ENCODE peak calls at places on chromosome 12, in six cellular contexts. Y is fibroblast of lung, M is heart right ventricle, J is neural progenitor cell, V is fibroblast of villous mesenchyme, H is astrocyte of the spinal cord. L is an unnamed sample.

GRCh38 chr12:15131462-15131861 is 89.8 kb downstream of the RERG start:
- DNase-seq in Y (peak; percentile 54), M (no peak), J (no peak), V (peak; percentile 16), H (peak; percentile 76), L (peak; percentile 53)

GRCh38 chr12:19850341-19851065 is 411.2 kb downstream of the AEBP2 start:
- DNase-seq in Y (peak; percentile 78), M (peak; percentile 29), J (no peak), V (peak; percentile 80), H (peak; percentile 72), L (peak; percentile 86)

GRCh38 chr12:110046451-110047187 is 1.7 kb downstream of the C12orf76 start:
- DNase-seq in Y (no peak), M (no peak), J (no peak), V (peak; percentile 49), H (no peak), L (no peak)

GRCh38 chr12:116456307-116456641 is 102.9 kb upstream of the MAP1LC3B2 start:
- DNase-seq in Y (no peak), M (no peak), J (no peak), V (no peak), H (peak; percentile 40), L (no peak)

GRCh38 chr12:125092108-125092871 is 27.1 kb downstream of the AACS start:
- DNase-seq in Y (no peak), M (no peak), J (no peak), V (peak; percentile 12), H (no peak), L (no peak)

GRCh38 chr12:64219135-64219534 is 3.0 kb downstream of the KICS2 start:
- DNase-seq in Y (no peak), M (no peak), J (no peak), V (no peak), H (no peak), L (no peak)

GRCh38 chr12:46261658-46262057 is 7.2 kb downstream of the SLC38A1 start:
- DNase-seq in Y (no peak), M (no peak), J (no peak), V (no peak), H (no peak), L (no peak)

GRCh38 chr12:127205781-127206535 is 1061.0 kb upstream of the TMEM132C start:
- DNase-seq in Y (no peak), M (no peak), J (no peak), V (no peak), H (no peak), L (no peak)

GRCh38 chr12:132471011-132471857 is 18.7 kb upstream of the FBRSL1 start:
- DNase-seq in Y (no peak), M (no peak), J (no peak), V (no peak), H (no peak), L (no peak)

GRCh38 chr12:82527165-82527780 is 159.4 kb upstream of the TMTC2 start:
- DNase-seq in Y (peak; percentile 56), M (peak; percentile 21), J (peak; percentile 71), V (peak; percentile 59), H (peak; percentile 69), L (peak; percentile 71)

GRCh38 chr12:95318071-95318545 is 100.5 kb downstream of the VEZT start:
- DNase-seq in Y (peak; percentile 85), M (no peak), J (no peak), V (peak; percentile 94), H (peak; percentile 92), L (peak; percentile 56)

GRCh38 chr12:3178671-3179413 is 101.7 kb downstream of the TSPAN9 start:
- DNase-seq in Y (no peak), M (no peak), J (no peak), V (no peak), H (no peak), L (no peak)

GRCh38 chr12:24898606-24899005 is 50.3 kb downstream of the BCAT1 start:
- DNase-seq in Y (no peak), M (no peak), J (no peak), V (no peak), H (no peak), L (no peak)

GRCh38 chr12:29176951-29177350 is 27.9 kb downstream of the FAR2 start:
- DNase-seq in Y (no peak), M (no peak), J (no peak), V (peak; percentile 35), H (peak; percentile 31), L (peak; percentile 4)

GRCh38 chr12:19273482-19274330 is 144.2 kb downstream of the PLEKHA5 start:
- DNase-seq in Y (peak; percentile 99), M (peak; percentile 71), J (no peak), V (peak; percentile 96), H (peak; percentile 97), L (peak; percentile 97)

GRCh38 chr12:25719505-25719904 is 166.4 kb upstream of the LMNTD1 start:
- DNase-seq in Y (peak; percentile 21), M (no peak), J (no peak), V (no peak), H (no peak), L (no peak)

GRCh38 chr12:131448254-131448795 is 262.6 kb upstream of the SFSWAP start:
- DNase-seq in Y (no peak), M (no peak), J (no peak), V (no peak), H (no peak), L (no peak)

GRCh38 chr12:15522574-15523187 is 200.4 kb downstream of the PTPRO start:
- DNase-seq in Y (peak; percentile 40), M (no peak), J (peak; percentile 55), V (peak; percentile 58), H (peak; percentile 56), L (peak; percentile 50)

GRCh38 chr12:5447329-5447728 is 15.4 kb downstream of the NTF3 start:
- DNase-seq in Y (no peak), M (no peak), J (no peak), V (no peak), H (no peak), L (no peak)

GRCh38 chr12:109770104-109770860 is 56.7 kb downstream of the FAM222A start:
- DNase-seq in Y (no peak), M (no peak), J (no peak), V (no peak), H (no peak), L (no peak)

GRCh38 chr12:64889434-64890216 is 65.2 kb downstream of the TBC1D30 start:
- DNase-seq in Y (peak; percentile 2), M (no peak), J (no peak), V (no peak), H (no peak), L (no peak)

GRCh38 chr12:3086729-3087323 is 9.6 kb downstream of the TSPAN9 start:
- DNase-seq in Y (no peak), M (no peak), J (no peak), V (no peak), H (no peak), L (no peak)

GRCh38 chr12:124906606-124907261 is 7.7 kb downstream of the UBC start:
- DNase-seq in Y (peak; percentile 85), M (peak; percentile 93), J (peak; percentile 90), V (peak; percentile 93), H (peak; percentile 92), L (peak; percentile 88)

GRCh38 chr12:54364413-54364812 is at the start of gene GPR84:
- DNase-seq in Y (no peak), M (no peak), J (no peak), V (no peak), H (no peak), L (no peak)
- TF ChIP-seq CTCF in Y (no peak), M (no peak), J (no peak), V (no peak), H (no peak), L (no peak)

GRCh38 chr12:67698711-67699603 is 50.4 kb downstream of the DYRK2 start:
- DNase-seq in Y (peak; percentile 67), M (no peak), J (no peak), V (peak; percentile 37), H (peak; percentile 50), L (peak; percentile 68)
- H3K4me3 ChIP-seq in Y (peak overlapping the region; percentile 64), M (no peak overlapping the region), J (no peak overlapping the region), V (peak overlapping the region; percentile 19), H (peak overlapping the region; percentile 3), L (peak overlapping the region; percentile 51)

GRCh38 chr12:49892732-49893317 is 10.9 kb downstream of the FAIM2 start:
- DNase-seq in Y (no peak), M (no peak), J (no peak), V (no peak), H (no peak), L (no peak)

GRCh38 chr12:49894754-49895153 is 8.9 kb downstream of the FAIM2 start:
- DNase-seq in Y (no peak), M (no peak), J (no peak), V (no peak), H (no peak), L (no peak)

GRCh38 chr12:49897276-49897675 is 6.4 kb downstream of the FAIM2 start:
- DNase-seq in Y (peak; percentile 9), M (no peak), J (no peak), V (no peak), H (no peak), L (no peak)

GRCh38 chr12:49893753-49894752 is 9.6 kb downstream of the FAIM2 start:
- DNase-seq in Y (peak; percentile 62), M (no peak), J (no peak), V (peak; percentile 29), H (peak; percentile 20), L (no peak)

DNA sequence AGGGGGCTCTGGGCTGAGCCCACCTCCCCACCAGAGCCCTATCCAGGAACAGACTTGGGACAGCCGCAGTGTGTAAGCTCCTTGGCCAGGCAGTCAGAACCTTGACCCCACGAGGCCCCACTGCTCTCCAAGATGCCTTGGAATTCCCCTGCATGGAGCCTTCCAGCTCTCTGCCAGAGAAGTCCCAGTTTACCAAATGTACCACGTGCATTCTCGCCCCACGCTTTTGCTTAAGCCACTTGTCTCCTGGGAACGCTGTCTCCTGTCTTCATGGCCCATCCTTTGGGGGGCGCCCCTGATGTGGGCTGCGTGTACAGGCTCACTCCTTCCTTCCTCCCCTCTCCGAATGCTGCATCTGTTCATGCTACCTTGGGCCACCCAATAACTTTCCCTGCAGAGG is 7.9 kb downstream of the FAIM2 start:
- DNase-seq in Y (no peak), M (no peak), J (no peak), V (no peak), H (no peak), L (no peak)
- TF ChIP-seq CTCF in Y (no peak), M (no peak), J (no peak), V (no peak), H (no peak), L (no peak)

DNA sequence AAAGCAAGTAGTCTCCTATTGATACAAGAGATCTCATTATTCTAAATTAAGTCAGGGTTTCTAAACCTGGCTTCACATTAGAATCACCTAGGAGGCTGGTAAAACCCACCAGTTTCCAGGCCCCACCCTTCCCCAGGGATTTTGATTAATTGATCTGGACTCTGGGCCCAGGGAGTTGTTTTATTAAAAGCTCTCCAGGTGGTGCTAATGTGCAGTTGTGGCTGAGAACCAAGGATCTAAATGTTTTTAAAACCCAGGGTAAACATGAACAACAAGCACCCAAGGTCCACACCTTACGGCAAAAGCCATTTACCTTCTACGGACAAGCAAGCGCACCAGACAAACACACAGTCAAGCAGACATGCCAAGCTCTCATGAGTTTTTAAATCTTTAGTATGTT is 73.9 kb downstream of the SLC2A13 start:
- DNase-seq in Y (no peak), M (no peak), J (peak; percentile 8), V (no peak), H (no peak), L (no peak)
- H3K4me3 ChIP-seq in Y (no peak overlapping the region), M (no peak overlapping the region), J (no peak overlapping the region), V (no peak overlapping the region), H (no peak overlapping the region), L (no peak overlapping the region)

GRCh38 chr12:6735448-6736191 is 11.8 kb downstream of the COPS7A start:
- DNase-seq in Y (peak; percentile 58), M (peak; percentile 52), J (peak; percentile 74), V (peak; percentile 62), H (peak; percentile 69), L (peak; percentile 72)
- TF ChIP-seq CTCF in Y (peak; percentile 69), M (peak; percentile 73), J (peak; percentile 75), V (peak; percentile 82), H (peak; percentile 80), L (peak; percentile 73)

GRCh38 chr12:114403690-114404450 is 2.1 kb downstream of the TBX5 start:
- DNase-seq in Y (no peak), M (peak; percentile 53), J (peak; percentile 66), V (peak; percentile 91), H (no peak), L (no peak)
- H3K4me3 ChIP-seq in Y (peak overlapping the region; percentile 86), M (peak overlapping the region; percentile 61), J (no peak overlapping the region), V (peak overlapping the region; percentile 70), H (no peak overlapping the region), L (peak overlapping the region; percentile 74)